ENCODE peak calls at places on chromosomes 5 and 9, in seven cellular contexts. B, W, O, T, P, Y and F are unnamed samples.

GRCh38 chr5:178115136-178115834 is 2.0 kb downstream of the N4BP3 start:
- DNase-seq in B (no peak), W (peak), O (no peak), T (no peak), P (no peak), Y (peak), F (no peak)

GRCh38 chr9:127562841-127563523 is 49.1 kb upstream of the STXBP1 start:
- DNase-seq in B (peak), W (no peak), O (no peak), T (no peak), P (no peak), Y (no peak), F (no peak)

GRCh38 chr9:127558581-127559246 is 53.4 kb upstream of the STXBP1 start:
- DNase-seq in B (peak), W (no peak), O (no peak), T (no peak), P (no peak), Y (no peak), F (no peak)

GRCh38 chr9:128771094-128771721 is 519 bp downstream of the ZER1 start:
- DNase-seq in B (peak), W (no peak), O (no peak), T (no peak), P (no peak), Y (no peak), F (no peak)

GRCh38 chr9:87040410-87041009 is 93.2 kb upstream of the GAS1 start:
- DNase-seq in B (no peak), W (no peak), O (no peak), T (no peak), P (no peak), Y (no peak), F (no peak)

GRCh38 chr9:89719202-89719601 is 114.4 kb downstream of the GADD45G start:
- DNase-seq in B (no peak), W (no peak), O (no peak), T (no peak), P (no peak), Y (no peak), F (no peak)

GRCh38 chr9:91682806-91683205 is 259.2 kb upstream of the NFIL3 start:
- DNase-seq in B (peak), W (no peak), O (peak), T (no peak), P (no peak), Y (no peak), F (no peak)

GRCh38 chr5:100901851-100902341 is 1.2 kb downstream of the ST8SIA4 start:
- DNase-seq in B (no peak), W (peak), O (no peak), T (peak), P (peak), Y (no peak), F (no peak)

GRCh38 chr9:31135567-31135966 is 1248.9 kb upstream of the ACO1 start:
- DNase-seq in B (no peak), W (no peak), O (no peak), T (no peak), P (no peak), Y (no peak), F (no peak)

GRCh38 chr9:72371151-72371550 is 6.1 kb upstream of the ZFAND5 start:
- DNase-seq in B (peak), W (no peak), O (no peak), T (no peak), P (no peak), Y (no peak), F (no peak)

GRCh38 chr9:114004221-114004716 is 73.8 kb downstream of the AMBP start:
- DNase-seq in B (no peak), W (no peak), O (no peak), T (no peak), P (no peak), Y (peak), F (no peak)

GRCh38 chr5:168317521-168318147 is 26.2 kb downstream of the WWC1 start:
- DNase-seq in B (peak), W (no peak), O (peak), T (peak), P (peak), Y (no peak), F (no peak)

GRCh38 chr5:132500931-132501628 is 10.5 kb upstream of the IRF1 start:
- DNase-seq in B (peak), W (peak), O (no peak), T (peak), P (no peak), Y (peak), F (no peak)

GRCh38 chr5:159444441-159445082 is 114.3 kb upstream of the IL12B start:
- DNase-seq in B (peak), W (peak), O (no peak), T (peak), P (no peak), Y (no peak), F (no peak)

GRCh38 chr5:78985407-78986223 is 505 bp upstream of the ARSB start:
- DNase-seq in B (peak), W (peak), O (peak), T (peak), P (peak), Y (no peak), F (no peak)

GRCh38 chr5:36691993-36692392 is 85.6 kb downstream of the SLC1A3 start:
- DNase-seq in B (peak), W (no peak), O (no peak), T (no peak), P (no peak), Y (no peak), F (no peak)

GRCh38 chr5:132909702-132910101 is 36.2 kb downstream of the LEAP2 start:
- DNase-seq in B (no peak), W (no peak), O (no peak), T (no peak), P (no peak), Y (no peak), F (no peak)

GRCh38 chr5:40623480-40624420 is 56.0 kb upstream of the PTGER4 start:
- DNase-seq in B (no peak), W (no peak), O (no peak), T (no peak), P (no peak), Y (no peak), F (no peak)

GRCh38 chr5:53067641-53068040 is 41.9 kb downstream of the MOCS2 start:
- DNase-seq in B (peak), W (no peak), O (no peak), T (no peak), P (no peak), Y (no peak), F (no peak)

GRCh38 chr5:129378961-129379360 is 81.1 kb upstream of the ADAMTS19 start:
- DNase-seq in B (no peak), W (no peak), O (no peak), T (no peak), P (no peak), Y (no peak), F (no peak)

GRCh38 chr9:137691648-137692357 is 73.0 kb downstream of the EHMT1 start:
- DNase-seq in B (no peak), W (no peak), O (no peak), T (peak), P (no peak), Y (no peak), F (no peak)

GRCh38 chr5:146724975-146725374 is 153.6 kb downstream of the PPP2R2B start:
- DNase-seq in B (peak), W (no peak), O (no peak), T (no peak), P (no peak), Y (no peak), F (no peak)

GRCh38 chr5:179763215-179763945 is 30.4 kb upstream of the LTC4S start:
- DNase-seq in B (peak), W (peak), O (no peak), T (peak), P (peak), Y (peak), F (no peak)

GRCh38 chr5:115873392-115873791 is 31.7 kb downstream of the AP3S1 start:
- DNase-seq in B (peak), W (no peak), O (no peak), T (peak), P (peak), Y (no peak), F (no peak)

GRCh38 chr5:37375091-37375490 is 4.0 kb upstream of the WDR70 start:
- DNase-seq in B (no peak), W (no peak), O (no peak), T (no peak), P (no peak), Y (no peak), F (no peak)

GRCh38 chr5:83474170-83474796 is 2.7 kb downstream of the VCAN start:
- DNase-seq in B (peak), W (peak), O (peak), T (peak), P (peak), Y (peak), F (no peak)

GRCh38 chr9:75889977-75890540 is 414 bp upstream of the PCSK5 start:
- DNase-seq in B (peak), W (no peak), O (no peak), T (peak), P (peak), Y (no peak), F (no peak)

GRCh38 chr9:131180454-131180853 is 55.1 kb downstream of the NUP214 start:
- DNase-seq in B (peak), W (no peak), O (no peak), T (no peak), P (peak), Y (no peak), F (no peak)

GRCh38 chr5:66864240-66864884 is 268.2 kb downstream of the MAST4 start:
- DNase-seq in B (peak), W (peak), O (no peak), T (no peak), P (peak), Y (peak), F (no peak)

GRCh38 chr5:154834045-154834444 is 16.4 kb downstream of the FAXDC2 start:
- DNase-seq in B (no peak), W (no peak), O (no peak), T (no peak), P (no peak), Y (no peak), F (no peak)

GRCh38 chr5:96321371-96321770 is 111.7 kb downstream of the PCSK1 start:
- DNase-seq in B (peak), W (no peak), O (no peak), T (no peak), P (no peak), Y (no peak), F (no peak)